ENCODE peak calls at places on chromosomes 2 and 18, in five cellular contexts. W is iris pigment epithelial cell; V is naive thymus-derived CD4-positive, alpha-beta T cell; D is stimulated activated CD4-positive, alpha-beta T cell treated with anti-CD3 and anti-CD28 coated beads, Interleukin-4, amount 100 ng/mL, for 4 hours; O is foreskin fibroblast. I is an unnamed sample.

GRCh38 chr2:233244818-233245217 is 6.7 kb upstream of the ATG16L1 start:
- DNase-seq in V (no peak), W (peak; percentile 16), D (no peak), O (no peak), I (no peak)

GRCh38 chr18:23934863-23935262 is 79.7 kb upstream of the TTC39C start:
- DNase-seq in W (no peak), V (no peak), O (no peak), D (no peak), I (no peak)

GRCh38 chr2:159194241-159194640 is 92.3 kb downstream of the WDSUB1 start:
- DNase-seq in D (no peak), V (no peak), O (no peak), W (no peak), I (no peak)

GRCh38 chr2:12169721-12170120 is 423.3 kb downstream of the LPIN1 start:
- DNase-seq in V (no peak), O (peak; percentile 82), W (peak; percentile 91), D (no peak), I (no peak)

GRCh38 chr2:207337234-207338219 is 171.8 kb upstream of the KLF7 start:
- DNase-seq in O (no peak), V (peak; percentile 34), D (no peak), W (peak; percentile 84), I (no peak)

GRCh38 chr2:44560352-44560751 is 198.6 kb downstream of the CAMKMT start:
- DNase-seq in V (no peak), D (no peak), O (no peak), W (no peak), I (peak; percentile 55)

GRCh38 chr18:45245036-45245638 is 370.1 kb upstream of the SLC14A2 start:
- DNase-seq in W (no peak), V (no peak), O (no peak), D (no peak), I (no peak)

GRCh38 chr18:62788891-62789290 is 73.5 kb downstream of the PHLPP1 start:
- DNase-seq in V (no peak), W (peak; percentile 54), O (no peak), D (no peak), I (no peak)

GRCh38 chr18:73199151-73199550 is 331.4 kb upstream of the NETO1 start:
- DNase-seq in O (peak; percentile 16), D (no peak), W (peak; percentile 1), V (no peak), I (no peak)

GRCh38 chr18:51668101-51668500 is 470.6 kb upstream of the MEX3C start:
- DNase-seq in D (no peak), W (peak; percentile 6), O (peak; percentile 6), V (peak; percentile 39), I (peak; percentile 84)

GRCh38 chr18:60892855-60893254 is 440.4 kb upstream of the CDH20 start:
- DNase-seq in W (peak; percentile 90), O (peak; percentile 17), V (no peak), D (no peak), I (no peak)

GRCh38 chr18:24397131-24397693 is 412 bp downstream of the OSBPL1A start:
- DNase-seq in D (peak; percentile 7), V (no peak), W (peak; percentile 83), O (peak; percentile 60), I (no peak)

GRCh38 chr2:135744761-135745314 is 3.2 kb downstream of the UBXN4 start:
- DNase-seq in W (peak; percentile 48), D (peak; percentile 25), O (peak; percentile 49), V (no peak), I (no peak)

GRCh38 chr2:12050381-12050780 is 303.9 kb downstream of the LPIN1 start:
- DNase-seq in D (no peak), W (peak; percentile 52), V (no peak), O (peak; percentile 91), I (peak; percentile 93)

GRCh38 chr18:63823516-63824219 is 48.5 kb downstream of the SERPINB7 start:
- DNase-seq in V (no peak), D (no peak), W (peak; percentile 9), O (no peak), I (peak; percentile 76)

GRCh38 chr2:158407031-158407430 is 49.5 kb downstream of the CCDC148 start:
- DNase-seq in O (no peak), W (no peak), V (no peak), D (no peak), I (no peak)

GRCh38 chr2:58734365-58734764 is 493.2 kb upstream of the FANCL start:
- DNase-seq in W (peak; percentile 41), O (peak; percentile 2), D (no peak), V (no peak), I (no peak)

GRCh38 chr2:230914886-230915285 is 10.2 kb downstream of the GPR55 start:
- DNase-seq in V (no peak), D (no peak), O (no peak), W (no peak), I (no peak)

GRCh38 chr18:12886498-12887126 is 2.6 kb upstream of the PTPN2 start:
- DNase-seq in W (no peak), O (no peak), V (no peak), D (no peak), I (peak; percentile 90)

GRCh38 chr2:207819839-207820784 is 50.4 kb upstream of the FZD5 start:
- DNase-seq in V (no peak), W (no peak), D (no peak), O (no peak), I (no peak)

I was measured in Karpas-422.